ENCODE peak calls at places on chromosomes 3 and 15, in five cellular contexts. P, V, W, Y and Q are unnamed samples.

GRCh38 chr15:43516801-43517353 is 531 bp upstream of the MAP1A start:
- DNase-seq in V (peak; percentile 46), P (peak; percentile 70), W (peak; percentile 63), Y (no peak), Q (no peak)

GRCh38 chr3:14549256-14549931 is 9.3 kb upstream of the GRIP2 start:
- DNase-seq in W (peak; percentile 19), V (no peak), P (no peak), Y (no peak), Q (no peak)

GRCh38 chr3:77605308-77605707 is 565.4 kb downstream of the ROBO2 start:
- DNase-seq in P (no peak), W (no peak), Y (no peak), V (no peak), Q (no peak)

GRCh38 chr3:187011915-187012314 is 81.6 kb downstream of the ST6GAL1 start:
- DNase-seq in W (no peak), V (no peak), Y (no peak), P (no peak), Q (peak; percentile 22)

GRCh38 chr15:89675606-89676005 is 3.6 kb downstream of the PLIN1 start:
- DNase-seq in P (no peak), V (no peak), W (no peak), Y (no peak), Q (no peak)

GRCh38 chr3:126850370-126851085 is 132.4 kb upstream of the PLXNA1 start:
- DNase-seq in P (no peak), V (peak; percentile 77), W (peak; percentile 82), Y (no peak), Q (no peak)

GRCh38 chr3:37237252-37237651 is 62.9 kb upstream of the LRRFIP2 start:
- DNase-seq in V (no peak), P (no peak), W (no peak), Y (no peak), Q (no peak)

GRCh38 chr15:83248151-83248851 is 36.2 kb downstream of the BNC1 start:
- DNase-seq in Y (peak; percentile 53), W (peak; percentile 80), V (peak; percentile 82), P (peak; percentile 2), Q (peak; percentile 6)

GRCh38 chr3:150348500-150348899 is 59.6 kb upstream of the TSC22D2 start:
- DNase-seq in V (peak; percentile 80), P (no peak), Y (no peak), W (peak; percentile 89), Q (no peak)

GRCh38 chr15:47933865-47934264 is 186.9 kb upstream of the SLC24A5 start:
- DNase-seq in V (no peak), Y (no peak), P (no peak), W (no peak), Q (no peak)

GRCh38 chr3:58654466-58654865 is 12.1 kb downstream of the FAM3D start:
- DNase-seq in W (no peak), P (no peak), Y (no peak), V (no peak), Q (no peak)

GRCh38 chr3:155640098-155640497 is 104.8 kb downstream of the PLCH1 start:
- DNase-seq in Y (no peak), V (no peak), P (no peak), W (no peak), Q (no peak)

GRCh38 chr3:16523778-16524177 is 10.3 kb upstream of the RFTN1 start:
- DNase-seq in W (no peak), V (no peak), Y (no peak), P (no peak), Q (no peak)

GRCh38 chr3:45082139-45082538 is 56.0 kb downstream of the CLEC3B start:
- DNase-seq in V (peak; percentile 51), W (peak; percentile 74), P (no peak), Y (no peak), Q (no peak)

GRCh38 chr15:40217166-40217785 is 21.6 kb upstream of the PAK6 start:
- DNase-seq in P (peak; percentile 78), V (peak; percentile 76), Y (peak; percentile 55), W (peak; percentile 82), Q (peak; percentile 73)

GRCh38 chr3:192869131-192870027 is 48.3 kb downstream of the MB21D2 start:
- DNase-seq in V (peak; percentile 56), Y (no peak), P (no peak), W (peak; percentile 59), Q (no peak)

GRCh38 chr3:172616061-172616461 is 92.8 kb upstream of the TNFSF10 start:
- DNase-seq in V (no peak), W (peak; percentile 30), P (no peak), Y (no peak), Q (no peak)

GRCh38 chr15:62099171-62099601 is 32.4 kb downstream of the C2CD4A start:
- DNase-seq in V (peak; percentile 42), P (no peak), Y (peak; percentile 31), W (peak; percentile 66), Q (no peak)

GRCh38 chr15:92655178-92655995 is at the start of gene FAM174B:
- DNase-seq in Y (peak; percentile 37), V (peak; percentile 52), W (no peak), P (no peak), Q (no peak)

GRCh38 chr15:80179025-80179759 is 26.4 kb downstream of the FAH start:
- DNase-seq in W (peak; percentile 86), Y (no peak), V (peak; percentile 73), P (no peak), Q (no peak)